ENCODE peak calls at places on chromosomes 13 and 19, in eight cellular contexts. H is T47D; U is choroid plexus epithelial cell; E is activated CD8-positive, alpha-beta memory T cell treated with anti-CD3 and anti-CD28 coated beads for 48 hours; D is HT1080; J is stromal cell of bone marrow; T is HFF-Myc; A is substantia nigra. V is an unnamed sample.

GRCh38 chr13:50760751-50761150 is 82.7 kb downstream of the DLEU7 start:
- DNase-seq in H (no peak), U (peak; percentile 33), E (no peak), D (no peak), J (no peak), T (no peak), A (no peak), V (no peak)

GRCh38 chr13:97367016-97367415 is 67.0 kb upstream of the RAP2A start:
- DNase-seq in H (no peak), U (peak; percentile 81), E (no peak), D (no peak), J (peak; percentile 51), T (peak; percentile 52), A (no peak), V (no peak)

GRCh38 chr13:21034602-21035190 is 26.7 kb downstream of the LATS2 start:
- DNase-seq in H (no peak), U (peak; percentile 62), E (no peak), D (peak; percentile 34), J (no peak), T (no peak), A (no peak), V (no peak)

GRCh38 chr13:104750377-104750776 is 1684.2 kb upstream of the SLC10A2 start:
- DNase-seq in H (no peak), U (peak; percentile 70), E (no peak), D (peak; percentile 10), J (no peak), T (no peak), A (no peak), V (no peak)

GRCh38 chr19:52735734-52736133 is 890 bp upstream of the ZNF611 start:
- DNase-seq in H (peak; percentile 25), U (peak; percentile 75), E (no peak), D (no peak), J (peak; percentile 2), T (no peak), A (peak; percentile 16), V (no peak)

GRCh38 chr13:98972627-98973026 is 5.2 kb downstream of the DOCK9 start:
- DNase-seq in H (peak; percentile 7), U (peak; percentile 83), E (no peak), D (peak; percentile 93), J (no peak), T (peak; percentile 43), A (no peak), V (no peak)

GRCh38 chr19:51168571-51169282 is 26.6 kb downstream of the SIGLEC7 start:
- DNase-seq in H (no peak), U (no peak), E (no peak), D (peak; percentile 44), J (no peak), T (no peak), A (no peak), V (no peak)

GRCh38 chr13:44902793-44903192 is 86.5 kb downstream of the NUFIP1 start:
- DNase-seq in H (no peak), U (no peak), E (no peak), D (no peak), J (no peak), T (no peak), A (no peak), V (no peak)

GRCh38 chr19:35037716-35038622 is 3.6 kb upstream of the HPN start:
- DNase-seq in H (no peak), U (no peak), E (no peak), D (no peak), J (no peak), T (no peak), A (no peak), V (no peak)

GRCh38 chr13:95150555-95150954 is 150.7 kb downstream of the ABCC4 start:
- DNase-seq in H (no peak), U (no peak), E (no peak), D (no peak), J (no peak), T (no peak), A (no peak), V (no peak)

GRCh38 chr19:35755550-35756371 is 1.1 kb downstream of the HSPB6 start:
- DNase-seq in H (no peak), U (peak; percentile 87), E (no peak), D (no peak), J (peak; percentile 57), T (no peak), A (no peak), V (no peak)

GRCh38 chr13:48629282-48629681 is 24.4 kb upstream of the CYSLTR2 start:
- DNase-seq in H (no peak), U (no peak), E (no peak), D (no peak), J (no peak), T (no peak), A (no peak), V (no peak)

GRCh38 chr13:20566424-20566916 is 487 bp upstream of the IFT88 start:
- DNase-seq in H (peak; percentile 8), U (no peak), E (no peak), D (peak; percentile 61), J (peak; percentile 54), T (peak; percentile 39), A (no peak), V (no peak)

GRCh38 chr19:48618278-48618915 is 581 bp downstream of the RPL18 start:
- DNase-seq in H (no peak), U (no peak), E (no peak), D (no peak), J (no peak), T (no peak), A (no peak), V (no peak)

GRCh38 chr19:35055715-35056179 is 14.2 kb downstream of the HPN start:
- DNase-seq in H (no peak), U (no peak), E (no peak), D (peak; percentile 11), J (no peak), T (no peak), A (no peak), V (no peak)

GRCh38 chr13:51729853-51730553 is 74.0 kb downstream of the DHRS12 start:
- DNase-seq in H (no peak), U (peak; percentile 93), E (peak; percentile 27), D (peak; percentile 84), J (peak; percentile 90), T (peak; percentile 44), A (no peak), V (no peak)

GRCh38 chr13:50282016-50282415 is 266.8 kb downstream of the KCNRG start:
- DNase-seq in H (no peak), U (no peak), E (no peak), D (no peak), J (no peak), T (no peak), A (no peak), V (no peak)

GRCh38 chr13:29573190-29573589 is 22.3 kb downstream of the SLC7A1 start:
- DNase-seq in H (no peak), U (peak; percentile 58), E (no peak), D (no peak), J (peak; percentile 25), T (no peak), A (no peak), V (no peak)

GRCh38 chr13:49320975-49321374 is 73.2 kb downstream of the CDADC1 start:
- DNase-seq in H (no peak), U (peak; percentile 8), E (no peak), D (no peak), J (no peak), T (no peak), A (no peak), V (no peak)

GRCh38 chr13:81302677-81303076 is 961.8 kb upstream of the SPRY2 start:
- DNase-seq in H (no peak), U (no peak), E (no peak), D (no peak), J (no peak), T (no peak), A (no peak), V (no peak)

GRCh38 chr19:374183-374885 is 29.7 kb upstream of the MIER2 start:
- DNase-seq in H (no peak), U (no peak), E (no peak), D (no peak), J (no peak), T (no peak), A (no peak), V (no peak)

GRCh38 chr13:34343413-34343812 is 525.5 kb downstream of the RFC3 start:
- DNase-seq in H (no peak), U (peak; percentile 18), E (no peak), D (no peak), J (no peak), T (no peak), A (no peak), V (no peak)

GRCh38 chr19:22735911-22736645 is 47.9 kb downstream of the ZNF99 start:
- DNase-seq in H (no peak), U (no peak), E (no peak), D (no peak), J (no peak), T (no peak), A (no peak), V (no peak)

GRCh38 chr19:10968527-10969081 is 7.8 kb downstream of the SMARCA4 start:
- DNase-seq in H (no peak), U (no peak), E (no peak), D (no peak), J (no peak), T (no peak), A (no peak), V (no peak)

GRCh38 chr13:66689037-66689619 is 541.0 kb downstream of the PCDH9 start:
- DNase-seq in H (no peak), U (peak; percentile 48), E (no peak), D (no peak), J (no peak), T (no peak), A (no peak), V (no peak)

GRCh38 chr13:39376088-39376487 is 226.9 kb downstream of the LHFPL6 start:
- DNase-seq in H (no peak), U (no peak), E (no peak), D (no peak), J (no peak), T (no peak), A (no peak), V (no peak)

GRCh38 chr19:15213715-15214381 is 13.1 kb upstream of the NOTCH3 start:
- DNase-seq in H (no peak), U (peak; percentile 42), E (no peak), D (no peak), J (no peak), T (no peak), A (no peak), V (no peak)

GRCh38 chr19:7294571-7295212 is 478 bp upstream of the INSR start:
- DNase-seq in H (no peak), U (no peak), E (no peak), D (no peak), J (peak; percentile 11), T (peak; percentile 10), A (peak; percentile 52), V (peak; percentile 12)

GRCh38 chr13:48547663-48548092 is 14.8 kb upstream of the RCBTB2 start:
- DNase-seq in H (no peak), U (no peak), E (no peak), D (no peak), J (no peak), T (no peak), A (no peak), V (no peak)

GRCh38 chr13:30569901-30570576 is 47.7 kb upstream of the USPL1 start:
- DNase-seq in H (no peak), U (peak; percentile 96), E (no peak), D (peak; percentile 95), J (peak; percentile 97), T (peak; percentile 59), A (no peak), V (no peak)

GRCh38 chr13:112693831-112694497 is 4.1 kb downstream of the ATP11A start:
- DNase-seq in H (no peak), U (peak; percentile 65), E (no peak), D (no peak), J (peak; percentile 66), T (no peak), A (no peak), V (no peak)

GRCh38 chr19:38434549-38435051 is 1.1 kb downstream of the RYR1 start:
- DNase-seq in H (no peak), U (no peak), E (no peak), D (no peak), J (no peak), T (no peak), A (peak; percentile 18), V (peak; percentile 16)

GRCh38 chr19:57071414-57071813 is 48.4 kb upstream of the USP29 start:
- DNase-seq in H (no peak), U (no peak), E (no peak), D (no peak), J (no peak), T (no peak), A (no peak), V (no peak)

GRCh38 chr19:55660404-55660803 is 5.6 kb downstream of the U2AF2 start:
- DNase-seq in H (no peak), U (no peak), E (no peak), D (no peak), J (no peak), T (no peak), A (no peak), V (no peak)